ENCODE peak calls at places on chromosomes 7 and 10, in eight cellular contexts. Z is PC-9; W is GM12878; E is kidney tubule cell; G is activated CD8-positive, alpha-beta memory T cell treated with anti-CD3 and anti-CD28 coated beads for 48 hours; D is cardiac muscle cell; M is NCI-H1105 treated with DMSO at 0.1 percent for 48 hours; X is activated T-helper 1 cell treated with anti-CD3 and anti-CD28 coated beads, Interleukin-12 subunit alpha, Interleukin-12 subunit beta, Interleukin-2, Interleukin-4 antibody, amounts not matched to agents 30 ng/mL and 10 ng/mL and 1 ng/mL, durations not matched to agents 14 hours and 24 hours and 36 hours. R is an unnamed sample.

GRCh38 chr10:103736763-103737162 is 118.6 kb downstream of the SH3PXD2A start:
- DNase-seq in G (no peak), D (no peak), X (no peak), E (peak), M (peak), W (no peak), Z (no peak), R (no peak)

GRCh38 chr10:18293536-18294510 is 153.6 kb downstream of the CACNB2 start:
- DNase-seq in Z (no peak), E (no peak), D (no peak), X (no peak), G (no peak), M (no peak), W (peak), R (no peak)

GRCh38 chr7:148983220-148984146 is 44.8 kb downstream of the PDIA4 start:
- DNase-seq in X (peak), E (peak), G (no peak), M (peak), Z (peak), D (peak), W (peak), R (peak)

GRCh38 chr7:30135551-30136271 is 925 bp downstream of the MTURN start:
- DNase-seq in G (no peak), X (peak), W (no peak), M (peak), D (peak), Z (peak), E (peak), R (peak)

GRCh38 chr7:52944916-52945315 is 90.5 kb upstream of the POM121L12 start:
- DNase-seq in X (no peak), M (no peak), E (peak), W (no peak), D (no peak), Z (no peak), G (no peak), R (no peak)

GRCh38 chr10:120641695-120642094 is 184.7 kb downstream of the PLPP4 start:
- DNase-seq in W (no peak), E (no peak), M (no peak), X (no peak), D (peak), G (no peak), Z (no peak), R (no peak)

GRCh38 chr7:121278120-121279021 is 50.4 kb upstream of the WNT16 start:
- DNase-seq in D (peak), E (peak), Z (no peak), W (peak), X (no peak), G (no peak), M (no peak), R (no peak)

GRCh38 chr7:73823257-73823656 is 7.5 kb upstream of the CLDN4 start:
- DNase-seq in Z (no peak), M (no peak), E (peak), D (no peak), W (no peak), X (no peak), G (no peak), R (no peak)

GRCh38 chr10:90884414-90884813 is 12.6 kb downstream of the RPP30 start:
- DNase-seq in X (no peak), G (no peak), M (no peak), Z (no peak), D (peak), E (no peak), W (no peak), R (no peak)

GRCh38 chr10:8193546-8193945 is 139.1 kb downstream of the GATA3 start:
- DNase-seq in E (peak), Z (peak), X (no peak), D (no peak), G (no peak), M (no peak), W (no peak), R (no peak)

GRCh38 chr7:1950623-1951523 is 280.8 kb downstream of the ELFN1 start:
- DNase-seq in E (no peak), W (no peak), M (no peak), X (no peak), G (no peak), D (peak), Z (peak), R (no peak)

GRCh38 chr10:110852255-110852896 is 19.4 kb upstream of the PDCD4 start:
- DNase-seq in E (peak), Z (peak), G (no peak), D (no peak), M (no peak), W (no peak), X (no peak), R (no peak)

GRCh38 chr10:131818510-131819234 is 82.1 kb upstream of the PPP2R2D start:
- DNase-seq in M (no peak), E (no peak), G (no peak), D (no peak), X (no peak), Z (no peak), W (no peak), R (no peak)

GRCh38 chr7:78473902-78474301 is 675.3 kb downstream of the PHTF2 start:
- DNase-seq in Z (no peak), M (no peak), X (no peak), E (no peak), W (no peak), D (no peak), G (no peak), R (no peak)

GRCh38 chr10:61487506-61487905 is 34.3 kb upstream of the TMEM26 start:
- DNase-seq in E (peak), Z (no peak), X (no peak), G (no peak), D (peak), W (no peak), M (no peak), R (no peak)

GRCh38 chr10:84715911-84716310 is 387.5 kb downstream of the CCSER2 start:
- DNase-seq in W (no peak), Z (no peak), M (no peak), X (no peak), G (no peak), D (peak), E (peak), R (peak)

GRCh38 chr10:22931948-22932347 is 4.1 kb downstream of the ARMC3 start:
- DNase-seq in M (peak), W (no peak), D (peak), Z (no peak), X (no peak), E (peak), G (no peak), R (no peak)

GRCh38 chr7:148464932-148465331 is 125.6 kb upstream of the C7orf33 start:
- DNase-seq in W (no peak), G (no peak), M (no peak), Z (no peak), E (no peak), X (no peak), D (no peak), R (no peak)

GRCh38 chr10:59839576-59839975 is 66.8 kb downstream of the CCDC6 start:
- DNase-seq in W (no peak), M (no peak), Z (no peak), E (peak), X (no peak), G (no peak), D (peak), R (no peak)

GRCh38 chr10:26840938-26841732 is 19.6 kb downstream of the ABI1 start:
- DNase-seq in Z (no peak), D (peak), G (no peak), W (no peak), M (no peak), E (no peak), X (no peak), R (no peak)

GRCh38 chr10:21317902-21318301 is 207.6 kb downstream of the SKIDA1 start:
- DNase-seq in E (peak), M (no peak), X (no peak), Z (no peak), G (no peak), D (peak), W (no peak), R (no peak)

GRCh38 chr10:9792181-9792580 is 1225.5 kb upstream of the CELF2 start:
- DNase-seq in G (no peak), D (peak), W (no peak), M (no peak), Z (no peak), E (peak), X (no peak), R (no peak)

GRCh38 chr10:124229516-124230051 is 136.2 kb upstream of the CHST15 start:
- DNase-seq in G (no peak), E (no peak), M (no peak), X (no peak), W (no peak), D (no peak), Z (no peak), R (no peak)

GRCh38 chr7:40907286-40907685 is 772.5 kb downstream of the SUGCT start:
- DNase-seq in D (no peak), M (no peak), E (no peak), G (no peak), W (no peak), Z (no peak), X (no peak), R (no peak)

GRCh38 chr7:47488205-47488968 is 93.5 kb downstream of the TNS3 start:
- DNase-seq in E (no peak), X (no peak), G (no peak), M (no peak), D (no peak), Z (no peak), W (no peak), R (no peak)

GRCh38 chr7:98110249-98111022 is 3.8 kb downstream of the LMTK2 start:
- DNase-seq in W (no peak), X (no peak), M (no peak), G (no peak), D (peak), E (peak), Z (no peak), R (no peak)

GRCh38 chr10:70847666-70848360 is 32.1 kb downstream of the SGPL1 start:
- DNase-seq in D (no peak), E (no peak), M (no peak), W (no peak), Z (no peak), X (no peak), G (no peak), R (no peak)

GRCh38 chr7:115526272-115526671 is 504.3 kb downstream of the TFEC start:
- DNase-seq in D (no peak), G (no peak), M (no peak), X (no peak), E (no peak), Z (no peak), W (no peak), R (no peak)

GRCh38 chr7:108246227-108246837 is 116.2 kb upstream of the LAMB4 start:
- DNase-seq in G (no peak), M (no peak), E (peak), D (peak), W (peak), Z (peak), X (no peak), R (peak)

GRCh38 chr7:135650831-135651573 is 11.3 kb upstream of the STMP1 start:
- DNase-seq in X (no peak), Z (no peak), G (no peak), W (no peak), M (no peak), E (peak), D (peak), R (no peak)

GRCh38 chr7:156639426-156640256 is 933 bp upstream of the RNF32 start:
- DNase-seq in D (peak), Z (no peak), G (no peak), M (no peak), E (peak), X (no peak), W (no peak), R (no peak)

GRCh38 chr7:135877799-135878198 is 99.4 kb downstream of the MTPN start:
- DNase-seq in G (no peak), M (peak), D (peak), X (no peak), Z (peak), W (peak), E (peak), R (no peak)

GRCh38 chr7:93890041-93890463 is 501 bp downstream of the TFPI2 start:
- DNase-seq in W (no peak), G (no peak), X (no peak), M (peak), E (peak), Z (peak), D (peak), R (peak)

GRCh38 chr10:13877154-13877909 is 290.6 kb downstream of the PRPF18 start:
- DNase-seq in G (no peak), X (no peak), M (no peak), Z (no peak), E (peak), W (no peak), D (peak), R (no peak)

GRCh38 chr7:120743128-120743527 is 114.8 kb downstream of the TSPAN12 start:
- DNase-seq in Z (no peak), G (no peak), X (no peak), M (peak), D (no peak), W (no peak), E (peak), R (no peak)

GRCh38 chr7:150740053-150740452 is 2.8 kb downstream of the GIMAP5 start:
- DNase-seq in G (no peak), E (no peak), Z (no peak), X (no peak), D (no peak), M (no peak), W (no peak), R (no peak)

GRCh38 chr7:74483402-74484336 is 30.0 kb downstream of the GTF2IRD1 start:
- DNase-seq in D (peak), W (no peak), Z (peak), X (no peak), G (no peak), M (peak), E (peak), R (no peak)

GRCh38 chr10:116269612-116270011 is 3.4 kb downstream of the GFRA1 start:
- DNase-seq in E (no peak), X (no peak), G (no peak), D (no peak), Z (no peak), W (no peak), M (no peak), R (no peak)

GRCh38 chr7:32079530-32079929 is 9.3 kb upstream of the PDE1C start:
- DNase-seq in Z (no peak), M (no peak), E (no peak), W (no peak), D (no peak), G (no peak), X (no peak), R (no peak)

GRCh38 chr7:80774843-80775242 is 136.4 kb downstream of the CD36 start:
- DNase-seq in W (no peak), E (no peak), Z (no peak), G (no peak), D (no peak), M (no peak), X (no peak), R (no peak)

R was measured in neural crest cell.